ENCODE peak calls at places on chromosome 6, in nine cellular contexts. A is astrocyte of the spinal cord, P is ELR, N is Caki2, V is MM.1S, X is cerebellum, Z is NCI-H774, C is cardiac muscle cell, D is EL. B is an unnamed sample.

GRCh38 chr6:167087857-167088256 is 35.0 kb upstream of the CCR6 start:
- DNase-seq in D (no peak), X (no peak), P (no peak), V (no peak), Z (no peak), C (no peak), A (no peak), N (no peak), B (no peak)

GRCh38 chr6:157459327-157459726 is 78.3 kb downstream of the ZDHHC14 start:
- DNase-seq in P (no peak), D (no peak), Z (no peak), N (no peak), V (no peak), A (no peak), C (no peak), X (no peak), B (no peak)

GRCh38 chr6:3523288-3523670 is 66.4 kb upstream of the SLC22A23 start:
- DNase-seq in P (no peak), V (no peak), Z (no peak), D (peak), C (no peak), X (no peak), A (no peak), N (no peak), B (no peak)

GRCh38 chr6:139640453-139640852 is 266.0 kb upstream of the CITED2 start:
- DNase-seq in D (no peak), P (no peak), Z (no peak), N (no peak), C (no peak), X (no peak), V (peak), A (peak), B (no peak)

GRCh38 chr6:41636803-41637178 is 1.5 kb upstream of the MDFI start:
- DNase-seq in Z (no peak), D (peak), N (no peak), C (no peak), P (peak), V (no peak), A (peak), X (no peak), B (no peak)

GRCh38 chr6:57294829-57295228 is 22.6 kb upstream of the PRIM2 start:
- DNase-seq in X (no peak), A (no peak), C (no peak), D (no peak), Z (no peak), P (no peak), V (no peak), N (no peak), B (no peak)

GRCh38 chr6:51725155-51725554 is 362.3 kb downstream of the PKHD1 start:
- DNase-seq in N (no peak), P (no peak), Z (no peak), V (no peak), A (no peak), D (no peak), X (no peak), C (no peak), B (no peak)

GRCh38 chr6:48109902-48110301 is 1.1 kb downstream of the PTCHD4 start:
- DNase-seq in X (no peak), Z (no peak), A (peak), D (no peak), N (peak), V (no peak), C (no peak), P (no peak), B (no peak)

GRCh38 chr6:100344761-100345160 is 120.0 kb downstream of the SIM1 start:
- DNase-seq in P (peak), V (no peak), C (no peak), D (peak), X (no peak), A (peak), Z (no peak), N (no peak), B (no peak)

GRCh38 chr6:31010393-31011060 is at the start of gene MUC22:
- DNase-seq in X (no peak), C (no peak), N (peak), Z (no peak), V (no peak), P (peak), A (peak), D (peak), B (no peak)

GRCh38 chr6:41629128-41629527 is 9.1 kb upstream of the MDFI start:
- DNase-seq in Z (no peak), X (no peak), A (no peak), P (no peak), D (no peak), C (no peak), N (no peak), V (no peak), B (no peak)

GRCh38 chr6:101396552-101397173 is 3.2 kb downstream of the GRIK2 start:
- DNase-seq in C (peak), A (peak), V (peak), N (peak), Z (no peak), P (peak), X (no peak), D (peak), B (no peak)

GRCh38 chr6:4021862-4022715 is 56.8 kb downstream of the FAM217A start:
- DNase-seq in V (no peak), C (no peak), D (peak), P (peak), X (no peak), N (peak), Z (no peak), A (peak), B (no peak)

GRCh38 chr6:7505196-7505699 is 36.2 kb upstream of the DSP start:
- DNase-seq in Z (peak), C (peak), V (no peak), A (peak), P (peak), N (peak), X (no peak), D (peak), B (peak)

GRCh38 chr6:146814148-146814750 is 215.5 kb downstream of the ADGB start:
- DNase-seq in A (peak), D (no peak), C (no peak), X (no peak), Z (no peak), V (no peak), P (no peak), N (no peak), B (no peak)

GRCh38 chr6:46777476-46778346 is 15.5 kb upstream of the MEP1A start:
- DNase-seq in C (no peak), Z (no peak), X (no peak), P (no peak), A (no peak), V (no peak), D (no peak), N (no peak), B (no peak)

GRCh38 chr6:38443750-38444149 is 196.0 kb downstream of the BTBD9 start:
- DNase-seq in V (no peak), A (no peak), Z (no peak), X (no peak), N (no peak), P (peak), C (no peak), D (no peak), B (no peak)

GRCh38 chr6:156396791-156397418 is 380.3 kb upstream of the ARID1B start:
- DNase-seq in V (no peak), P (no peak), C (no peak), N (no peak), D (no peak), Z (no peak), X (no peak), A (no peak), B (no peak)

GRCh38 chr6:7313505-7314165 is 636 bp upstream of the SSR1 start:
- DNase-seq in X (no peak), C (no peak), D (no peak), P (peak), Z (no peak), A (no peak), N (no peak), V (no peak), B (no peak)

GRCh38 chr6:163538331-163538730 is 123.8 kb downstream of the QKI start:
- DNase-seq in X (no peak), A (no peak), V (no peak), D (no peak), Z (no peak), N (no peak), P (no peak), C (no peak), B (no peak)

GRCh38 chr6:133432021-133432989 is 191.1 kb downstream of the EYA4 start:
- DNase-seq in X (no peak), C (no peak), N (no peak), Z (peak), V (no peak), D (no peak), P (no peak), A (no peak), B (peak)

GRCh38 chr6:10759884-10760329 is 12.3 kb downstream of the TMEM14B start:
- DNase-seq in A (peak), D (peak), C (no peak), V (no peak), Z (no peak), P (peak), N (peak), X (no peak), B (no peak)

GRCh38 chr6:149429427-149430360 is 29.6 kb downstream of the SUMO4 start:
- DNase-seq in P (no peak), X (no peak), V (no peak), N (no peak), A (no peak), C (no peak), D (no peak), Z (no peak), B (no peak)

GRCh38 chr6:129969064-129969463 is 49.3 kb upstream of the L3MBTL3 start:
- DNase-seq in N (no peak), C (no peak), P (no peak), D (no peak), Z (no peak), X (no peak), V (no peak), A (no peak), B (no peak)

GRCh38 chr6:1576166-1576565 is 33.5 kb upstream of the FOXC1 start:
- DNase-seq in A (no peak), N (no peak), X (no peak), P (no peak), D (no peak), Z (no peak), V (no peak), C (no peak), B (no peak)

GRCh38 chr6:18530201-18530600 is 143.1 kb downstream of the RNF144B start:
- DNase-seq in P (no peak), A (no peak), X (no peak), N (no peak), Z (no peak), V (no peak), D (no peak), C (no peak), B (no peak)

GRCh38 chr6:114862809-114863208 is 520.0 kb upstream of the HS3ST5 start:
- DNase-seq in C (no peak), X (no peak), V (no peak), D (no peak), Z (no peak), P (no peak), N (peak), A (peak), B (no peak)

GRCh38 chr6:137989696-137990095 is 117.5 kb downstream of the PERP start:
- DNase-seq in X (no peak), C (no peak), A (no peak), D (peak), P (peak), Z (no peak), N (no peak), V (no peak), B (no peak)

GRCh38 chr6:7640607-7641577 is 50.9 kb downstream of the SNRNP48 start:
- DNase-seq in D (peak), X (no peak), Z (no peak), A (peak), P (peak), C (no peak), V (no peak), N (peak), B (no peak)

GRCh38 chr6:34385793-34386195 is 6.7 kb downstream of the NUDT3 start:
- DNase-seq in A (no peak), X (no peak), V (no peak), D (no peak), P (no peak), N (no peak), C (no peak), Z (no peak), B (peak)

GRCh38 chr6:44593539-44593944 is 206.0 kb downstream of the CDC5L start:
- DNase-seq in A (peak), D (peak), X (no peak), C (peak), P (peak), Z (peak), V (peak), N (peak), B (peak)

GRCh38 chr6:168181776-168182765 is 103.1 kb upstream of the FRMD1 start:
- DNase-seq in C (no peak), N (no peak), X (no peak), Z (no peak), P (no peak), V (no peak), D (no peak), A (no peak), B (no peak)

GRCh38 chr6:4667591-4667990 is 108.6 kb upstream of the CDYL start:
- DNase-seq in D (no peak), C (no peak), Z (no peak), V (no peak), P (no peak), A (no peak), N (no peak), X (no peak), B (no peak)